ENCODE peak calls at places on chromosomes 6 and 20, in four cellular contexts. One of them, this sample, is unnamed.

GRCh38 chr20:294602-295001 is 2.8 kb upstream of the ZCCHC3 start:
- DNase-seq in thoracic aorta: no peak
- DNase-seq in fibroblast of pulmonary artery: no peak
- DNase-seq in IMR-90: no peak
- DNase-seq in this sample: no peak

GRCh38 chr6:12436683-12437082 is 146.5 kb downstream of the EDN1 start:
- DNase-seq in thoracic aorta: no peak
- DNase-seq in fibroblast of pulmonary artery: no peak
- DNase-seq in IMR-90: no peak
- DNase-seq in this sample: no peak

GRCh38 chr20:25248501-25249172 is 752 bp downstream of the PYGB start:
- DNase-seq in IMR-90: peak
- DNase-seq in thoracic aorta: no peak
- DNase-seq in fibroblast of pulmonary artery: peak
- DNase-seq in this sample: peak

GRCh38 chr20:20482453-20482852 is 114.5 kb downstream of the INSM1 start:
- DNase-seq in fibroblast of pulmonary artery: no peak
- DNase-seq in IMR-90: no peak
- DNase-seq in thoracic aorta: no peak
- DNase-seq in this sample: no peak

GRCh38 chr20:38842558-38842981 is 37.1 kb downstream of the PPP1R16B start:
- DNase-seq in fibroblast of pulmonary artery: no peak
- DNase-seq in IMR-90: no peak
- DNase-seq in thoracic aorta: no peak
- DNase-seq in this sample: no peak

GRCh38 chr6:163253556-163254213 is 160.8 kb upstream of the QKI start:
- DNase-seq in thoracic aorta: no peak
- DNase-seq in IMR-90: no peak
- DNase-seq in fibroblast of pulmonary artery: no peak
- DNase-seq in this sample: no peak

GRCh38 chr20:44483112-44483511 is 7.4 kb downstream of the TTPAL start:
- DNase-seq in IMR-90: no peak
- DNase-seq in fibroblast of pulmonary artery: no peak
- DNase-seq in thoracic aorta: no peak
- DNase-seq in this sample: no peak

GRCh38 chr6:131136021-131136847 is 967 bp downstream of the AKAP7 start:
- DNase-seq in thoracic aorta: no peak
- DNase-seq in fibroblast of pulmonary artery: peak
- DNase-seq in IMR-90: peak
- DNase-seq in this sample: peak

GRCh38 chr6:56699066-56699654 is 56.5 kb upstream of the DST start:
- DNase-seq in IMR-90: peak
- DNase-seq in thoracic aorta: no peak
- DNase-seq in fibroblast of pulmonary artery: peak
- DNase-seq in this sample: peak

GRCh38 chr20:41476013-41476441 is 109.4 kb upstream of the EMILIN3 start:
- DNase-seq in fibroblast of pulmonary artery: peak
- DNase-seq in thoracic aorta: no peak
- DNase-seq in IMR-90: peak
- DNase-seq in this sample: peak

GRCh38 chr6:110950443-110950842 is 8.1 kb upstream of the GTF3C6 start:
- DNase-seq in fibroblast of pulmonary artery: no peak
- DNase-seq in IMR-90: no peak
- DNase-seq in thoracic aorta: no peak
- DNase-seq in this sample: no peak

GRCh38 chr20:40481337-40481736 is 207.7 kb downstream of the MAFB start:
- DNase-seq in fibroblast of pulmonary artery: no peak
- DNase-seq in IMR-90: no peak
- DNase-seq in thoracic aorta: no peak
- DNase-seq in this sample: no peak

GRCh38 chr20:21725892-21726291 is 20.4 kb downstream of the PAX1 start:
- DNase-seq in IMR-90: no peak
- DNase-seq in thoracic aorta: no peak
- DNase-seq in fibroblast of pulmonary artery: no peak
- DNase-seq in this sample: no peak

GRCh38 chr20:45912344-45912682 is 358 bp upstream of the PLTP start:
- DNase-seq in fibroblast of pulmonary artery: no peak
- DNase-seq in thoracic aorta: no peak
- DNase-seq in IMR-90: no peak
- DNase-seq in this sample: no peak

GRCh38 chr6:30888472-30889137 is 4.3 kb downstream of the DDR1 start:
- DNase-seq in IMR-90: peak
- DNase-seq in thoracic aorta: no peak
- DNase-seq in fibroblast of pulmonary artery: peak
- DNase-seq in this sample: peak

GRCh38 chr6:9204171-9204570 is 768.8 kb upstream of the SLC35B3 start:
- DNase-seq in IMR-90: peak
- DNase-seq in thoracic aorta: no peak
- DNase-seq in fibroblast of pulmonary artery: peak
- DNase-seq in this sample: peak

GRCh38 chr6:118685823-118686449 is 34.5 kb upstream of the CEP85L start:
- DNase-seq in thoracic aorta: no peak
- DNase-seq in IMR-90: no peak
- DNase-seq in fibroblast of pulmonary artery: peak
- DNase-seq in this sample: no peak

GRCh38 chr6:112017169-112017568 is 36.7 kb upstream of the CCN6 start:
- DNase-seq in IMR-90: no peak
- DNase-seq in thoracic aorta: no peak
- DNase-seq in fibroblast of pulmonary artery: no peak
- DNase-seq in this sample: no peak

GRCh38 chr6:32637219-32637880 is at the start of gene HLA-DQA1:
- DNase-seq in fibroblast of pulmonary artery: no peak
- DNase-seq in IMR-90: no peak
- DNase-seq in thoracic aorta: no peak
- DNase-seq in this sample: no peak

GRCh38 chr6:24394061-24394460 is 8.7 kb upstream of the MRS2 start:
- DNase-seq in fibroblast of pulmonary artery: no peak
- DNase-seq in thoracic aorta: no peak
- DNase-seq in IMR-90: no peak
- DNase-seq in this sample: no peak

GRCh38 chr6:167699141-167700036 is 127.3 kb upstream of the AFDN start:
- DNase-seq in IMR-90: no peak
- DNase-seq in thoracic aorta: no peak
- DNase-seq in fibroblast of pulmonary artery: peak
- DNase-seq in this sample: no peak

GRCh38 chr6:6333498-6333897 is 13.0 kb upstream of the F13A1 start:
- DNase-seq in fibroblast of pulmonary artery: no peak
- DNase-seq in IMR-90: no peak
- DNase-seq in thoracic aorta: no peak
- DNase-seq in this sample: no peak

GRCh38 chr20:20489623-20490341 is 121.9 kb downstream of the INSM1 start:
- DNase-seq in IMR-90: peak
- DNase-seq in fibroblast of pulmonary artery: no peak
- DNase-seq in thoracic aorta: no peak
- DNase-seq in this sample: no peak

GRCh38 chr6:17600527-17601388 is 656 bp downstream of the FAM8A1 start:
- DNase-seq in thoracic aorta: no peak
- DNase-seq in fibroblast of pulmonary artery: peak
- DNase-seq in IMR-90: peak
- DNase-seq in this sample: no peak

GRCh38 chr6:5036309-5036708 is 32.5 kb upstream of the RPP40 start:
- DNase-seq in IMR-90: peak
- DNase-seq in fibroblast of pulmonary artery: peak
- DNase-seq in thoracic aorta: no peak
- DNase-seq in this sample: no peak

GRCh38 chr6:90846824-90847223 is 260.0 kb upstream of the MAP3K7 start:
- DNase-seq in fibroblast of pulmonary artery: no peak
- DNase-seq in IMR-90: no peak
- DNase-seq in thoracic aorta: no peak
- DNase-seq in this sample: no peak

GRCh38 chr6:20178327-20178726 is 33.9 kb downstream of the MBOAT1 start:
- DNase-seq in fibroblast of pulmonary artery: no peak
- DNase-seq in thoracic aorta: no peak
- DNase-seq in IMR-90: no peak
- DNase-seq in this sample: no peak

GRCh38 chr6:86010915-86011786 is 368.5 kb upstream of the SYNCRIP start:
- DNase-seq in IMR-90: no peak
- DNase-seq in fibroblast of pulmonary artery: no peak
- DNase-seq in thoracic aorta: no peak
- DNase-seq in this sample: no peak

GRCh38 chr6:123716506-123716905 is 79.8 kb upstream of the TRDN start:
- DNase-seq in IMR-90: no peak
- DNase-seq in fibroblast of pulmonary artery: no peak
- DNase-seq in thoracic aorta: no peak
- DNase-seq in this sample: no peak

DNA sequence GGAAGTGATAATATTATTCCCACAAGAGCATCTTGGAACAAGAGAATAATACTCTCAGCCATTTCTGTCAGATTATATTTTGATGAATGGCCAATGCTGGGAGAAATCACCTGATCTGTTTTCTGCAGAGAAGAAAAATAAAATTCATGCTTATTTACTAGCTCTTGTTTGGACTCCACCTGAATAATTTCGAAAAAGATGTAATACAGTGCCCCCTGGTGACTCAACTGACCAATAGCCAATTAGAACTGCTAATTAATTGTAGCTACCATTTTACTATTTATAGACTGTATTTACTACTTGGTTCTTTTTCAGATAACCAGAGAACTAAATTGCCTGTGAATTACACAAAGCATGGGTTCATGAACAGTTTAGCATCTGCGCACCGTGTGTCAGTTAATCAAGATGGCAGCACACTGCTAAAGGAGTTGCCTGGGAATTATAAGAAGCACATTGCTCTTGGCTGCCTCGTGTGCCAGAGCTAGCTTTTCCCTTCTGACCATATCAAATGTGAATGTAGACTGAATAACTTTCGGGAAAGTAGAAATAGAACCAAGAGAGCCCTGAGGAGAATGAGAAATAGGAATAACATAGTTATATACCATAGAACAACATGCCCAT is 78.6 kb upstream of the TRDN start:
- DNase-seq in thoracic aorta: no peak
- DNase-seq in IMR-90: no peak
- DNase-seq in fibroblast of pulmonary artery: peak
- DNase-seq in this sample: no peak
- TF ChIP-seq CTCF in thoracic aorta: peak
- TF ChIP-seq CTCF in IMR-90: peak
- TF ChIP-seq CTCF in fibroblast of pulmonary artery: peak
- TF ChIP-seq CTCF in this sample: peak

DNA sequence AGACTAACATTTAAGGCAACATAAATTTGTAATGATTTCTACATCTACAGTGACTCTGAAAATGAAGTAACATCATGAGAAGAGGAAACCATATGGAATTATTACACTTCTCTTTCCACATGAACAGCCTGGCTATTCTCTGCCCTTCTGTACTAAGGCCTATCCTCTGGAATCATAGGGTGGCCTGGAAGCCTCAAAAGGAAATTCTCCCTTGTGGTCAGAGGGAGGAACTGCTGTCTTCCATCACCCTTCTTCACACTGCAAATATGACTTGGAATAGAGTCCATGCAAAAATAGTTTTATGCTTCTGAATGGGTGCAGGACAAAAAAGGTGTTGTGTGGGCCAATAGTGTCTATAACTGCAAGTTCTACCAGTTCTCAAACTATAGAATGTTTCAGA is 44.6 kb upstream of the SH3BGRL2 start:
- DNase-seq in thoracic aorta: no peak
- DNase-seq in IMR-90: peak
- DNase-seq in fibroblast of pulmonary artery: peak
- DNase-seq in this sample: peak
- TF ChIP-seq CTCF in thoracic aorta: no peak
- TF ChIP-seq CTCF in IMR-90: peak
- TF ChIP-seq CTCF in fibroblast of pulmonary artery: peak
- TF ChIP-seq CTCF in this sample: peak

GRCh38 chr6:73798592-73798991 is 102.6 kb downstream of the CD109 start:
- DNase-seq in IMR-90: peak
- DNase-seq in thoracic aorta: no peak
- DNase-seq in fibroblast of pulmonary artery: peak
- DNase-seq in this sample: peak
- TF ChIP-seq CTCF in IMR-90: peak
- TF ChIP-seq CTCF in thoracic aorta: no peak
- TF ChIP-seq CTCF in fibroblast of pulmonary artery: peak
- TF ChIP-seq CTCF in this sample: peak

GRCh38 chr6:116402108-116402507 is 31.4 kb downstream of the DSE start:
- DNase-seq in fibroblast of pulmonary artery: no peak
- DNase-seq in thoracic aorta: no peak
- DNase-seq in IMR-90: peak
- DNase-seq in this sample: no peak
- TF ChIP-seq CTCF in fibroblast of pulmonary artery: no peak
- TF ChIP-seq CTCF in thoracic aorta: no peak
- TF ChIP-seq CTCF in IMR-90: peak
- TF ChIP-seq CTCF in this sample: peak

GRCh38 chr6:166257911-166258318 is 50.3 kb downstream of the PRR18 start:
- DNase-seq in IMR-90: no peak
- DNase-seq in fibroblast of pulmonary artery: no peak
- DNase-seq in thoracic aorta: no peak
- DNase-seq in this sample: no peak

GRCh38 chr6:166262738-166263515 is 45.3 kb downstream of the PRR18 start:
- DNase-seq in fibroblast of pulmonary artery: no peak
- DNase-seq in IMR-90: no peak
- DNase-seq in thoracic aorta: no peak
- DNase-seq in this sample: no peak

GRCh38 chr6:166253277-166254229 is 54.6 kb downstream of the PRR18 start:
- DNase-seq in IMR-90: no peak
- DNase-seq in thoracic aorta: no peak
- DNase-seq in fibroblast of pulmonary artery: no peak
- DNase-seq in this sample: no peak

GRCh38 chr6:166259296-166259977 is 48.8 kb downstream of the PRR18 start:
- DNase-seq in thoracic aorta: no peak
- DNase-seq in IMR-90: no peak
- DNase-seq in fibroblast of pulmonary artery: no peak
- DNase-seq in this sample: no peak

GRCh38 chr6:166258854-166259276 is 49.3 kb downstream of the PRR18 start:
- DNase-seq in fibroblast of pulmonary artery: no peak
- DNase-seq in thoracic aorta: no peak
- DNase-seq in IMR-90: no peak
- DNase-seq in this sample: no peak
- TF ChIP-seq CTCF in fibroblast of pulmonary artery: no peak
- TF ChIP-seq CTCF in thoracic aorta: no peak
- TF ChIP-seq CTCF in IMR-90: no peak
- TF ChIP-seq CTCF in this sample: no peak

This sample was measured in HFFc6.